ENCODE peak calls at places on chromosomes 12 and 14, in nine cellular contexts. F, M, A, W, R, V, G, P and N are unnamed samples.

GRCh38 chr12:96274331-96274730 is 80.2 kb downstream of the ELK3 start:
- DNase-seq in M (no peak), G (no peak), A (no peak), R (no peak), W (no peak), P (peak), F (no peak), V (no peak), N (no peak)

GRCh38 chr14:70239802-70240201 is 51.1 kb upstream of the SLC8A3 start:
- DNase-seq in A (no peak), V (no peak), P (no peak), F (no peak), W (no peak), R (no peak), G (no peak), M (no peak), N (no peak)

GRCh38 chr12:130602251-130602650 is 113.8 kb downstream of the RIMBP2 start:
- DNase-seq in A (no peak), W (no peak), M (peak), R (no peak), V (no peak), P (no peak), F (no peak), G (no peak), N (no peak)

GRCh38 chr14:50943943-50944646 is at the start of gene PYGL:
- DNase-seq in A (peak), F (peak), M (peak), W (peak), R (peak), G (peak), V (peak), P (peak), N (peak)

GRCh38 chr12:117552971-117553370 is 191.5 kb upstream of the NOS1 start:
- DNase-seq in V (peak), M (no peak), R (no peak), G (no peak), A (no peak), W (no peak), F (no peak), P (no peak), N (peak)

GRCh38 chr14:70784886-70785285 is 24.4 kb downstream of the MAP3K9 start:
- DNase-seq in M (peak), R (no peak), F (no peak), W (no peak), V (no peak), G (no peak), A (no peak), P (no peak), N (no peak)

GRCh38 chr14:23351681-23352505 is 794 bp downstream of the SLC22A17 start:
- DNase-seq in W (no peak), F (no peak), V (peak), G (peak), R (no peak), P (no peak), A (no peak), M (peak), N (no peak)

GRCh38 chr14:75702606-75703261 is 41.7 kb downstream of the TTLL5 start:
- DNase-seq in R (no peak), F (peak), M (no peak), W (no peak), V (no peak), G (no peak), A (no peak), P (peak), N (no peak)

GRCh38 chr12:52844386-52844785 is 4.4 kb downstream of the KRT78 start:
- DNase-seq in V (no peak), M (no peak), F (no peak), W (no peak), G (no peak), P (no peak), R (peak), A (no peak), N (no peak)

GRCh38 chr14:97177016-97177415 is 379.8 kb downstream of the VRK1 start:
- DNase-seq in G (peak), R (no peak), W (no peak), V (no peak), M (no peak), P (peak), F (no peak), A (peak), N (no peak)

GRCh38 chr12:10015450-10015849 is 5.0 kb downstream of the CLEC12B start:
- DNase-seq in M (no peak), G (no peak), F (no peak), R (no peak), A (no peak), W (no peak), V (no peak), P (no peak), N (no peak)

GRCh38 chr14:76490735-76491134 is 114.8 kb downstream of the ESRRB start:
- DNase-seq in W (no peak), A (no peak), P (no peak), G (no peak), M (no peak), R (no peak), F (no peak), V (no peak), N (no peak)

GRCh38 chr14:97178781-97179180 is 381.6 kb downstream of the VRK1 start:
- DNase-seq in F (no peak), M (no peak), R (no peak), P (peak), G (no peak), W (no peak), V (no peak), A (no peak), N (no peak)

GRCh38 chr14:47619397-47619796 is 56.0 kb downstream of the MDGA2 start:
- DNase-seq in V (no peak), R (no peak), P (no peak), F (no peak), M (no peak), W (no peak), G (no peak), A (no peak), N (no peak)

GRCh38 chr12:38159092-38159551 is 157.5 kb upstream of the ALG10B start:
- DNase-seq in R (no peak), M (peak), W (peak), V (no peak), F (no peak), P (no peak), G (no peak), A (peak), N (no peak)

GRCh38 chr12:124828264-124829007 is 35.2 kb downstream of the SCARB1 start:
- DNase-seq in F (peak), V (no peak), A (no peak), R (no peak), W (no peak), M (no peak), P (peak), G (no peak), N (no peak)

GRCh38 chr14:93234798-93235197 is 27.7 kb downstream of the UBR7 start:
- DNase-seq in M (no peak), W (no peak), R (no peak), A (no peak), P (peak), V (no peak), G (no peak), F (no peak), N (no peak)

GRCh38 chr14:65095633-65096205 is 6.6 kb downstream of the MAX start:
- DNase-seq in W (peak), M (no peak), G (no peak), V (no peak), F (peak), P (peak), A (no peak), R (no peak), N (no peak)

GRCh38 chr12:112430929-112431328 is 12.2 kb downstream of the PTPN11 start:
- DNase-seq in M (no peak), W (no peak), R (no peak), F (no peak), A (no peak), P (no peak), G (no peak), V (no peak), N (no peak)

GRCh38 chr12:67593041-67593870 is 55.3 kb upstream of the DYRK2 start:
- DNase-seq in V (no peak), M (no peak), W (peak), F (peak), G (no peak), R (no peak), A (no peak), P (peak), N (no peak)

GRCh38 chr12:105206686-105207374 is 29.1 kb downstream of the APPL2 start:
- DNase-seq in V (no peak), A (no peak), G (no peak), P (no peak), F (no peak), W (no peak), R (no peak), M (no peak), N (no peak)

GRCh38 chr12:132549059-132549458 is 59.1 kb downstream of the FBRSL1 start:
- DNase-seq in P (no peak), W (no peak), V (no peak), F (no peak), M (no peak), A (no peak), G (no peak), R (no peak), N (no peak)

GRCh38 chr12:7144414-7145120 is 14.4 kb downstream of the CLSTN3 start:
- DNase-seq in W (no peak), A (no peak), F (no peak), P (peak), V (no peak), R (peak), M (no peak), G (no peak), N (no peak)
- TF ChIP-seq CTCF in W (peak), A (peak), F (peak), P (peak), V (peak), R (peak), M (no peak), G (peak), N (no peak)

GRCh38 chr14:96081224-96081623 is 42.1 kb downstream of the C14orf132 start:
- DNase-seq in A (no peak), W (no peak), V (no peak), R (no peak), P (no peak), F (no peak), G (no peak), M (no peak), N (no peak)
- TF ChIP-seq CTCF in A (no peak), W (no peak), V (no peak), R (no peak), P (no peak), F (no peak), G (no peak), M (no peak), N (no peak)

GRCh38 chr12:14138495-14138894 is 157.1 kb upstream of the GRIN2B start:
- DNase-seq in G (peak), V (no peak), M (no peak), R (no peak), A (no peak), F (no peak), P (no peak), W (no peak), N (no peak)
- TF ChIP-seq CTCF in G (peak), V (no peak), M (no peak), R (peak), A (no peak), F (no peak), P (no peak), W (no peak), N (no peak)

DNA sequence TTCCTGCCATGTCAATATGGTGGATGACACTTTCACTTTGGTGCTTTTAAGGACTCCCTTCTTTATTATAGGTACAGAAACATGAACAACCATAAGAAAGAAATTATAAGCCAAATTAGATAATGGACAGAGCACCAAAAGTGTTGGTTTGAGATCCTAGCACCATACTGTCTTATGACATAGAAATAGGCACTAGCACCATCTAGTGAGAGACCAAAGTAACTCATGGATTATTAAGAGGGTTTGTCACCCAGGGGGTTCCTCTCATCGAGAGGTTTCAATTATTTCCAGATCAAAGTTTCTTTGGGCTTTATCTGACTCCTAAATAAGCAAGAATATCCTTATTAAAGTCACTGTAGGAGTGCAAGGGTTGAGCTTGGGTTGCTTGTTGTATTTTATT is 153.0 kb upstream of the DIO2 start:
- DNase-seq in G (no peak), F (no peak), W (no peak), A (no peak), P (peak), M (no peak), V (no peak), R (no peak), N (no peak)
- TF ChIP-seq CTCF in G (peak), F (no peak), W (no peak), A (no peak), P (peak), M (no peak), V (no peak), R (peak), N (no peak)

DNA sequence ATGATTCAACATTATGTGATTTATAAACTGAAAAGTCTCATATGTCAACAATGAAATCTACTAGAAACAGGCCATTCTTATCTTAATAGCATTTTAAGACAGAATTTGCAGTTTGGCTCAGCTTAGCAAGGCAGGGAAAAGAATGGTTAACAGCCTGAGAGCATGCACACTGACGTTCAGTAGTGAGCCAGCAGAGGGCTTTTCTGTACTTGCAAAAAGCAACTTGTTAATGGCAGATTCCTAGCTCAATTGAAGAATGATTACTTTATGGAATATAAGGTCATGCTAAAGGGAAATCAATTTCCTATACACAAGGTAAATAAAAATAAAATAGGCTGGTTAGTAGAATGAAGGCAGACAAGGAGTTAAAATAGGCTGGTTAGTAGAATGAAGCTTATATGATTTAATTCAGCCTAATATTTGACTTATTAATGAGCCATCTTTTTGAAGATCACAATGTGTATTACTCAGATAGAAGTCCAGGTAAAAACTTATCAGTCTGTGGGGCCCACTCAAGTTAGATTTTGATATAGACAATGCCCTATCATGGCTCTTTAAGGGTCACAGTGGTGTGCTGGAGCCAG is 95.9 kb downstream of the OTOGL start:
- DNase-seq in M (no peak), G (peak), P (peak), F (no peak), V (no peak), R (no peak), A (no peak), W (no peak), N (no peak)
- TF ChIP-seq CTCF in M (no peak), G (peak), P (peak), F (peak), V (peak), R (peak), A (peak), W (no peak), N (no peak)

DNA sequence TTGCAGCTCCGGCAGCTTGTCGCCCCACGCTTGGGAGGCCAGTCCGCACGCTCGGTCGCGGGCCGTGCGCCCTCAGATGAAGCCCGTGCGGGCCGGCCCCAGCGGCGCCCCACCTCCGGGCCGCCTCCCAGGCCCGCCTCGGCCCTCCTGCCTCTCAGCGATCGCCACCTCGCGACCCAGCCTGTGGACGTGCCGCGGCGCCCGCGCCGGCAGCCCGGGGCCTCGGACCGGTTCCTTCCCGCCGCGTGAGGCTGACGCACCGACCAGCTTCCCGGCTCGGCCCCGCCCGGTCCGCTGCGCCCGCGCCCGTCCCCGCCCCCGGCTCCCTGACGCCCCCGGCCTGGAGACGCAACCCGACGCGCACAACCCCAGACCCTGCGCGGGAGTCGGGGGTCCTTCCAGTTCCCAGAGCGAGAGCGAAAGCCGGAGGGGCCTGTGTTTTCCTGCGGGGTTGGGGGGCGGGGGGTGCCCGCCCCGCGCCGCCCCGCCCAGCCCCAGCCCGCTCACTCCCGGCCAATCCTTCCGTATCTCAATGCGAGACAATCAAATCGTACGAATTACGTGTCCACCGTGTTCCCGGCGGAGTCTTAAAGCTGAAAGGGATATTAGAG is at the start of gene ERO1A:
- DNase-seq in G (peak), F (peak), A (peak), R (no peak), M (peak), P (peak), W (peak), V (peak), N (peak)
- TF ChIP-seq CTCF in G (no peak), F (no peak), A (no peak), R (peak), M (no peak), P (no peak), W (no peak), V (no peak), N (no peak)